ENCODE peak calls at places on chromosomes 6 and 20, in six cellular contexts. D, Z, K, S, E and T are unnamed samples.

GRCh38 chr6:7156666-7157278 is 49.0 kb downstream of the RREB1 start:
- DNase-seq in D (no peak), Z (peak; percentile 70), K (no peak), S (no peak), E (no peak), T (no peak)

GRCh38 chr20:35226775-35227681 is 538 bp downstream of the MMP24 start:
- DNase-seq in D (peak; percentile 8), Z (peak; percentile 41), K (peak; percentile 35), S (no peak), E (peak; percentile 43), T (peak; percentile 52)

GRCh38 chr6:72810571-72811280 is 188.9 kb downstream of the KCNQ5 start:
- DNase-seq in D (no peak), Z (no peak), K (no peak), S (no peak), E (no peak), T (no peak)

GRCh38 chr20:41135888-41136243 is 1.5 kb upstream of the PLCG1 start:
- DNase-seq in D (no peak), Z (no peak), K (no peak), S (no peak), E (no peak), T (no peak)

GRCh38 chr20:63696311-63696627 is 183 bp upstream of the TNFRSF6B start:
- DNase-seq in D (no peak), Z (peak; percentile 61), K (no peak), S (no peak), E (no peak), T (peak; percentile 42)

GRCh38 chr6:106417572-106418147 is 57.1 kb downstream of the CRYBG1 start:
- DNase-seq in D (no peak), Z (no peak), K (peak; percentile 34), S (no peak), E (no peak), T (peak; percentile 42)

GRCh38 chr6:44074383-44075136 is 52.7 kb downstream of the MRPL14 start:
- DNase-seq in D (no peak), Z (peak; percentile 86), K (peak; percentile 67), S (no peak), E (peak; percentile 84), T (peak; percentile 78)

GRCh38 chr20:38246357-38247165 is 14.0 kb downstream of the KIAA1755 start:
- DNase-seq in D (peak; percentile 73), Z (no peak), K (no peak), S (peak; percentile 32), E (no peak), T (no peak)

GRCh38 chr6:160974304-160974771 is 17.2 kb upstream of the MAP3K4 start:
- DNase-seq in D (peak; percentile 7), Z (no peak), K (no peak), S (no peak), E (peak; percentile 92), T (no peak)

GRCh38 chr6:71533939-71534379 is 245.3 kb downstream of the OGFRL1 start:
- DNase-seq in D (no peak), Z (peak; percentile 45), K (peak; percentile 36), S (no peak), E (peak; percentile 64), T (peak; percentile 33)

GRCh38 chr20:36847009-36847709 is 28.8 kb upstream of the TLDC2 start:
- DNase-seq in D (peak; percentile 77), Z (no peak), K (no peak), S (peak; percentile 47), E (peak; percentile 96), T (peak; percentile 74)

GRCh38 chr6:112806163-112806900 is 459.2 kb downstream of the RFPL4B start:
- DNase-seq in D (no peak), Z (no peak), K (no peak), S (no peak), E (no peak), T (no peak)